ENCODE peak calls at places on chromosomes 7 and 10, in nine cellular contexts. B is activated B cell treated with CpG ODN at 0.5 μM for 24 hours; L is HTR-8/SVneo; E is CD4-positive, alpha-beta T cell; X is left colon; H is AML-193; K is germinal center; U is GM12891; O is stimulated activated CD4-positive, alpha-beta T cell treated with anti-CD3 and anti-CD28 coated beads, Interleukin-4, amount 100 ng/mL, for 1 hour. V is an unnamed sample.

GRCh38 chr10:57992321-57993077 is 275.2 kb downstream of the IPMK start:
- DNase-seq in U (no peak), X (no peak), K (no peak), L (no peak), E (no peak), B (no peak), H (no peak), O (no peak), V (no peak)

GRCh38 chr7:40716052-40716451 is 581.2 kb downstream of the SUGCT start:
- DNase-seq in O (no peak), E (no peak), U (no peak), H (no peak), X (no peak), L (peak), B (no peak), K (no peak), V (no peak)

GRCh38 chr10:67492317-67493019 is 203.5 kb downstream of the CTNNA3 start:
- DNase-seq in O (no peak), K (no peak), H (no peak), B (no peak), U (no peak), E (no peak), X (no peak), L (no peak), V (no peak)

GRCh38 chr10:131396108-131397010 is 84.8 kb upstream of the TCERG1L start:
- DNase-seq in K (no peak), E (no peak), O (no peak), U (no peak), X (no peak), L (no peak), H (no peak), B (no peak), V (no peak)

GRCh38 chr7:28811990-28812389 is 146.1 kb downstream of the TRIL start:
- DNase-seq in L (no peak), E (no peak), K (no peak), O (no peak), B (no peak), H (no peak), X (no peak), U (no peak), V (no peak)

GRCh38 chr7:141275350-141275749 is 201.5 kb downstream of the TMEM178B start:
- DNase-seq in H (no peak), L (no peak), O (no peak), K (no peak), U (no peak), E (no peak), B (no peak), X (no peak), V (no peak)

GRCh38 chr10:97132273-97132672 is 53.5 kb downstream of the SLIT1 start:
- DNase-seq in O (no peak), L (no peak), K (no peak), U (no peak), X (no peak), B (no peak), H (no peak), E (no peak), V (no peak)

GRCh38 chr10:113520606-113521481 is 32.0 kb upstream of the HABP2 start:
- DNase-seq in O (peak), L (peak), B (no peak), E (no peak), K (peak), U (peak), H (peak), X (peak), V (no peak)

GRCh38 chr7:150941983-150942590 is 36.0 kb downstream of the KCNH2 start:
- DNase-seq in K (no peak), L (no peak), O (peak), E (peak), U (peak), X (peak), H (no peak), B (no peak), V (no peak)

GRCh38 chr10:109114578-109114977 is 808.7 kb downstream of the XPNPEP1 start:
- DNase-seq in O (no peak), E (no peak), K (no peak), L (no peak), X (no peak), U (no peak), B (no peak), H (no peak), V (no peak)

GRCh38 chr7:74656421-74656910 is 1.1 kb upstream of the GTF2I start:
- DNase-seq in U (no peak), L (no peak), H (peak), K (peak), E (peak), X (peak), B (peak), O (peak), V (peak)

GRCh38 chr7:70131807-70132565 is 533.7 kb downstream of the AUTS2 start:
- DNase-seq in O (no peak), X (no peak), B (no peak), E (no peak), H (no peak), K (no peak), L (no peak), U (no peak), V (no peak)

GRCh38 chr10:47031953-47032465 is 120.8 kb downstream of the PTPN20 start:
- DNase-seq in H (no peak), X (no peak), U (no peak), K (no peak), O (no peak), E (peak), B (peak), L (no peak), V (no peak)

GRCh38 chr7:66190504-66190857 is 14.7 kb upstream of the TPST1 start:
- DNase-seq in L (no peak), O (no peak), H (no peak), U (no peak), X (no peak), E (no peak), K (no peak), B (no peak), V (no peak)

GRCh38 chr7:20249924-20250323 is 32.7 kb upstream of the MACC1 start:
- DNase-seq in E (no peak), H (no peak), O (no peak), B (no peak), U (no peak), X (no peak), K (no peak), L (no peak), V (no peak)

GRCh38 chr7:37315752-37316711 is 132.6 kb downstream of the ELMO1 start:
- DNase-seq in O (no peak), L (no peak), X (no peak), B (no peak), H (no peak), E (no peak), K (peak), U (no peak), V (no peak)

GRCh38 chr10:22250897-22251605 is 33.2 kb upstream of the EBLN1 start:
- DNase-seq in E (no peak), U (no peak), X (no peak), O (no peak), L (no peak), K (no peak), H (peak), B (no peak), V (no peak)

GRCh38 chr7:47557317-47557985 is 24.5 kb downstream of the TNS3 start:
- DNase-seq in U (no peak), X (no peak), K (no peak), O (no peak), L (no peak), H (no peak), B (no peak), E (no peak), V (no peak)

GRCh38 chr7:157432541-157432956 is 95.7 kb downstream of the DNAJB6 start:
- DNase-seq in X (peak), E (no peak), K (no peak), B (no peak), U (no peak), H (no peak), O (no peak), L (no peak), V (no peak)